ENCODE peak calls at places on chromosomes 12 and 14, in four cellular contexts. L is A549, J is GM12878, A is stomach. S is an unnamed sample.

GRCh38 chr12:127240249-127240929 is 1026.6 kb upstream of the TMEM132C start:
- DNase-seq in L (no peak), A (no peak), J (no peak), S (no peak)

GRCh38 chr12:71594214-71594948 is 69.3 kb downstream of the ZFC3H1 start:
- DNase-seq in L (peak; percentile 60), A (peak; percentile 33), J (no peak), S (peak; percentile 11)

GRCh38 chr14:68157971-68158371 is 338.4 kb downstream of the RAD51B start:
- DNase-seq in A (no peak), J (no peak), L (no peak), S (no peak)

GRCh38 chr12:50006754-50007442 is 18.4 kb downstream of the RACGAP1 start:
- DNase-seq in J (no peak), A (no peak), L (no peak), S (no peak)

GRCh38 chr14:71141701-71142374 is 234.6 kb downstream of the PCNX1 start:
- DNase-seq in J (no peak), L (no peak), A (no peak), S (no peak)

GRCh38 chr12:25256826-25257225 is 6.1 kb upstream of the KRAS start:
- DNase-seq in J (no peak), A (no peak), L (no peak), S (no peak)

GRCh38 chr14:24576766-24577165 is 716 bp upstream of the CTSG start:
- DNase-seq in A (no peak), L (no peak), J (no peak), S (no peak)

GRCh38 chr14:62117010-62117717 is 354.9 kb downstream of the SNAPC1 start:
- DNase-seq in A (peak; percentile 48), J (no peak), L (peak; percentile 14), S (peak; percentile 5)

GRCh38 chr12:27635349-27635972 is 60.8 kb upstream of the REP15 start:
- DNase-seq in J (no peak), L (peak; percentile 67), A (no peak), S (no peak)

GRCh38 chr14:71692496-71692895 is 239.7 kb upstream of the RGS6 start:
- DNase-seq in L (no peak), J (no peak), A (no peak), S (no peak)

GRCh38 chr14:95993768-95994592 is 45.2 kb upstream of the C14orf132 start:
- DNase-seq in A (no peak), L (peak; percentile 52), J (peak; percentile 17), S (no peak)

GRCh38 chr12:47721431-47721973 is 3.8 kb downstream of the ENDOU start:
- DNase-seq in J (no peak), A (no peak), L (no peak), S (no peak)

DNA sequence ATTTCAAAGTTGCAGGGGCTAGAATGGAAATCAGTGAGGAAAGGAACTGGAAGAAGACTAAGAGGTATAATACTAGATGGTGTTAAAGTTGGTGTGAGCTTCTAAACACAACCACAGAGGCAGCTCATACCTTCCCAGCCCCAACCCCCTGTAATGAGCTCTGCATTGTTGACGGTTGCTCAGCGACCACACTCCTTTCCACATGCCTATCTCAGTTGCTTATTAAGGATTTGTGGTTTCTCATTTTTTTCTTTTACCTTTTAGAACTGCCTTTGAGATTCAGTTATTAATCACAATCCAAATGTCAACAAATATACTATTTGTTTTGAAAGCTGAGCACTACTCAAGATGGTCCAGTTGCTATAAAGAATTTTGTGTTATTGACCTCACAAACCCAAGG is 62.1 kb upstream of the KIF21A start:
- DNase-seq in J (no peak), L (no peak), A (no peak), S (no peak)
- TF ChIP-seq EP300 in J (no peak), L (no peak), A (no peak), S (no peak)

DNA sequence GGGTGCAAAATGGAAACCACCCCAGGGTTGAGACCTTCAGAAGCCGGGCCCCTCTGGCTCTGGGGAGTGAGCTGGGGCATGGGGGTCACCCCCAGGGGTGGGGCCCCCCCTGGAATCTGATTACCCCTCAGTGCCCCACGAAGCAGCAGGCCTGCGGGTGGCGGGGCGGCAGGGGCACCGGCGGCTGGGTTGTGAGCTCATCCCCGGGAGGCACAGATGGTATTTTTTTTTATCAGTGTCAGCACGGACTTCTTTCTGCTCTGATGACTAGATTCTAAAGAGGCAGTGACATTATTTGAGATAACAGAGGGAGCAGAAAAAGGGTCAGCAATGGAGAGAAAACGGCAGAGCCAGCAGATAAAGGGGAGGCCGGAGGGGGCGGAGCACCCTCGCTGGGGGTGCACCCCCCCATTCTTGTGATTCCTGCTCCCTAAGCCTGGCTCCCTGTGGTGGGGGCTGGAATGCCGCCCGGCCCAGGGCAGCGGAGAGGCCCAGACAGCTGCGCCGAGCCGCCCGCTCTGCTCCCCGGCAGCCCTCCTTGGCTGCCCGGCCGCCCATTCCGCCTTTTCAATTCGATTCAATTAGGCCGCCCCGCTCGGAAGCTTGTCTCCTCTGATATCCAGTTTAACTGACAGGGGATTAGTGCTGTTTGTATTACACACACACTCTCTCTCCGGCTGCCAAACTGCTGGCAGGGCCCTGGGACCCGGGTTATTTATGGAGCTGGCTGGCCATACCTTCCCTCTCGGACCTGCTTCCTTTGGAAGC is 32.9 kb downstream of the MVK start:
- DNase-seq in A (no peak), J (no peak), L (no peak), S (no peak)
- TF ChIP-seq EP300 in A (no peak), J (no peak), L (no peak), S (no peak)

GRCh38 chr12:118213452-118213851 is 77.5 kb downstream of the PEBP1 start:
- DNase-seq in J (no peak), L (no peak), A (no peak), S (no peak)

DNA sequence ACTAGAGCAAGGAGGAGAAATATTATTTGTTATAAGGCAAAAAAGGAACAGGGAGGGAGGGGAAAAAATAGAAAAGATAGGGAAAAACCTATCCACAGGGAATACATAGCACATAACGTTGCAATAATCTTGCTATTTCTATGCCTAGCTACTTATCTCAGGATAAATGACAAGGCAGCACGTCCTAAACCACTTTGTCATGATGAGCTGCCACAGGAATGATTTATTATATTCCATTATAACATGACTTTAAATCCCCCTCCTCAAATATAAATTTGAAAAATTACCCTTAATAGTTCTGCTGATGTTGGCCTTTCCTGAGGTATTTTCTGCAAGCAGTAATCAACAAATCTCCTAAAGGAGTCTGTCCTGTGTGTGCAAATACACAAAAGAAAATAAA is 76.7 kb downstream of the PEBP1 start:
- DNase-seq in J (no peak), A (no peak), L (no peak), S (no peak)
- TF ChIP-seq EP300 in J (no peak), A (no peak), L (no peak), S (no peak)

GRCh38 chr12:65308601-65309071 is 30.2 kb downstream of the MSRB3 start:
- DNase-seq in A (no peak), J (no peak), L (no peak), S (no peak)
- TF ChIP-seq EP300 in A (no peak), J (no peak), L (no peak), S (no peak)

GRCh38 chr12:1357171-1357570 is 237.2 kb downstream of the FBXL14 start:
- DNase-seq in A (no peak), J (no peak), L (peak; percentile 10), S (no peak)
- TF ChIP-seq EP300 in A (no peak), J (no peak), L (no peak), S (no peak)

GRCh38 chr12:6171409-6172015 is 28.7 kb upstream of the CD9 start:
- DNase-seq in A (no peak), J (no peak), L (no peak), S (no peak)
- TF ChIP-seq EP300 in A (peak; percentile 45), J (no peak), L (no peak), S (peak; percentile 28)

S was measured in tibial nerve.